ENCODE peak calls at places on chromosomes 2 and 18, in ten cellular contexts. I is fibroblast of lung, D is IMR-90, X is mucosa of descending colon, H is tibial nerve, Z is lower leg skin, O is heart right ventricle, C is GM12864, V is psoas muscle, Q is right atrium auricular region. W is an unnamed sample.

GRCh38 chr2:33134764-33135560 is 188.2 kb downstream of the LTBP1 start:
- DNase-seq in I (no peak), D (no peak), X (no peak), H (no peak), Z (no peak), O (no peak), C (no peak), V (no peak), Q (no peak), W (peak; percentile 70)

GRCh38 chr2:217988840-217989204 is 14.0 kb downstream of the TNS1 start:
- DNase-seq in I (no peak), D (no peak), X (no peak), H (no peak), Z (no peak), O (no peak), C (no peak), V (no peak), Q (no peak), W (no peak)

GRCh38 chr18:58046087-58046793 is 2.2 kb downstream of the NEDD4L start:
- DNase-seq in I (no peak), D (no peak), X (no peak), H (no peak), Z (no peak), O (no peak), C (no peak), V (no peak), Q (no peak), W (no peak)

GRCh38 chr2:204205082-204205481 is 268.5 kb downstream of the ICOS start:
- DNase-seq in I (no peak), D (no peak), X (no peak), H (no peak), Z (no peak), O (no peak), C (no peak), V (no peak), Q (no peak), W (no peak)

GRCh38 chr2:136305517-136306192 is 187.7 kb upstream of the CXCR4 start:
- DNase-seq in I (no peak), D (no peak), X (no peak), H (no peak), Z (no peak), O (no peak), C (peak; percentile 60), V (no peak), Q (no peak), W (no peak)

GRCh38 chr2:47528874-47529273 is 125.9 kb downstream of the MSH2 start:
- DNase-seq in I (no peak), D (peak; percentile 36), X (no peak), H (no peak), Z (no peak), O (no peak), C (no peak), V (no peak), Q (no peak), W (peak; percentile 38)

GRCh38 chr2:238421695-238422035 is 5.1 kb upstream of the ASB1 start:
- DNase-seq in I (no peak), D (no peak), X (no peak), H (no peak), Z (no peak), O (no peak), C (no peak), V (no peak), Q (no peak), W (no peak)

GRCh38 chr18:25494888-25495287 is 142.9 kb upstream of the ZNF521 start:
- DNase-seq in I (no peak), D (no peak), X (no peak), H (no peak), Z (no peak), O (no peak), C (no peak), V (no peak), Q (no peak), W (no peak)

GRCh38 chr2:9462872-9463697 is 11.3 kb upstream of the IAH1 start:
- DNase-seq in I (no peak), D (peak; percentile 32), X (no peak), H (no peak), Z (no peak), O (no peak), C (no peak), V (no peak), Q (no peak), W (no peak)

GRCh38 chr2:120740765-120741513 is 5.3 kb downstream of the GLI2 start:
- DNase-seq in I (peak; percentile 42), D (peak; percentile 41), X (no peak), H (no peak), Z (no peak), O (no peak), C (no peak), V (no peak), Q (peak; percentile 59), W (peak; percentile 52)

GRCh38 chr2:19331452-19331851 is 27.0 kb downstream of the OSR1 start:
- DNase-seq in I (no peak), D (no peak), X (no peak), H (no peak), Z (no peak), O (no peak), C (no peak), V (no peak), Q (no peak), W (no peak)
- TF ChIP-seq CTCF in I (no peak), D (no peak), X (no peak), H (no peak), Z (no peak), O (no peak), C (no peak), V (no peak), Q (no peak), W (no peak)

DNA sequence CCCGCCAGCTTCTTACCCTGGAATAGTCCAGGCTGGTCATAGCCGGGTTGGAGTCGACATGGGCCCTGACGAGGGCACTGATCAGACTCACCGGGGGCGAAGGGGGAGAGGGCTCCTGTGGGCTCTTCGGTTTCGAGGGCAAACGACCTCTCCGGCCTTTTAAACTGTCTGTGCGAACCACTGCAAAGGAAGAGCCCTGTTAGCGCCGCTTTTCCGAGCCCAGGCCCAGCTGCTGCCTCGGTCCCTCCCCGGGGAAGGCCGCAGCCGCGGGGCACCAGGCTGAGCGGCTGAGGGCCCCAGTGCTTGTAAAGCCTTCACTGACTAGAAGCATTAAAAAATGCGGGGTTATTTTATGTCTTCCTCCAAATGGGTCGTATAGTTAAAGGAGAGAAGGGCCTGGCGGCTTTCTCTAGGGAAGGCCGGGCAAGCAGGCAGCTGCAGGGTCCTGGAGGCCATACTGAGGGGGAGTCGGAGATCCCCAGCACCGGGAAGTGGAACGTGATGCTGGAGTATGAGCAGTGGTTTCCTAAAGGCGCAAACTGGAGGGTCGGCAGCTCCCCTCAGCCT is 4.6 kb downstream of the NR4A2 start:
- DNase-seq in I (no peak), D (no peak), X (no peak), H (no peak), Z (no peak), O (no peak), C (no peak), V (no peak), Q (no peak), W (no peak)
- H3K4me3 ChIP-seq in I (no peak overlapping the region), D (no peak overlapping the region), X (no peak overlapping the region), H (no peak overlapping the region), Z (no peak overlapping the region), O (no peak overlapping the region), C (no peak overlapping the region), V (no peak overlapping the region), Q (no peak overlapping the region), W (no peak overlapping the region)

DNA sequence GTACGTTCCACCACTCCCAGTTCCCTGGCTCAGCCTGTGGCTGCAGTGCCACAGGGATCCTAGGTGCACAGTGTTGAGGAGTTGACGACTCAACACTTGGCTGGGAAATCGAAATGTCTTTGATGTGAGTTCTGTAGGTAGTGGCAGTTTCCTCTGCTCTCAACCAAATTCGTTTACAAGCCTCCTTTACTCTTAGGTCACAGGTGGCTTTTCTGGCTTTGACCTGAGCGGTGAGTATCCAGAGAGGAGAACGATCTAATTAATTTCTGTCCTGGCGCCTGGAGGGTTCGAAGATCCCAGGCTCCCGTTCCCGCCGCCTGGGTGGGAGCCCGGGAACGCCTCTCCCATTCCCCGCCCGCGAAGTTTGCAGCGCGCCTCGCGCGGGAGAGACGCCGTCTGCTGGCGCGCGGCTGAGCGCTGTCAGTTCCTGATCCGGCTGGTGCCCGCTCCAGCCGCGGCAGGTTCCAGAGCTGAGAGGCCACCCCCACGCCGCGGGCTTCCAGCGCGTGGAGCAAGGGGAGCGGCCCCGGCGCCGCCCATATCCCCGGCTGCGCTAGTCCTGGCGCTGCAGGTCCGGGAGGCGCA is at the start of gene LAMA3:
- DNase-seq in I (no peak), D (peak; percentile 11), X (peak; percentile 78), H (peak; percentile 31), Z (peak; percentile 54), O (peak; percentile 45), C (no peak), V (peak; percentile 56), Q (no peak), W (peak; percentile 18)
- TF ChIP-seq CTCF in I (peak; percentile 10), D (no peak), X (no peak), H (no peak), Z (no peak), O (peak; percentile 43), C (no peak), V (no peak), Q (no peak), W (no peak)

GRCh38 chr18:63969965-63970802 is at the start of gene SERPINB8:
- DNase-seq in I (peak; percentile 93), D (peak; percentile 94), X (peak; percentile 95), H (peak; percentile 86), Z (peak; percentile 94), O (peak; percentile 94), C (peak; percentile 65), V (peak; percentile 91), Q (peak; percentile 94), W (peak; percentile 96)
- H3K4me3 ChIP-seq in I (peak within 1 kb of the TSS; percentile 82), D (peak within 1 kb of the TSS; percentile 61), X (peak within 1 kb of the TSS; percentile 48), H (peak within 1 kb of the TSS; percentile 80), Z (peak within 1 kb of the TSS; percentile 74), O (peak within 1 kb of the TSS; percentile 87), C (peak within 1 kb of the TSS; percentile 79), V (peak within 1 kb of the TSS; percentile 90), Q (peak within 1 kb of the TSS; percentile 79), W (peak within 1 kb of the TSS; percentile 84)

GRCh38 chr2:231795525-231796327 is 9.5 kb downstream of the COPS7B start:
- DNase-seq in I (peak; percentile 69), D (peak; percentile 75), X (peak; percentile 46), H (no peak), Z (no peak), O (no peak), C (no peak), V (no peak), Q (no peak), W (peak; percentile 79)
- TF ChIP-seq CTCF in I (peak; percentile 20), D (peak; percentile 39), X (peak; percentile 25), H (no peak), Z (no peak), O (no peak), C (peak; percentile 9), V (no peak), Q (no peak), W (peak; percentile 46)

DNA sequence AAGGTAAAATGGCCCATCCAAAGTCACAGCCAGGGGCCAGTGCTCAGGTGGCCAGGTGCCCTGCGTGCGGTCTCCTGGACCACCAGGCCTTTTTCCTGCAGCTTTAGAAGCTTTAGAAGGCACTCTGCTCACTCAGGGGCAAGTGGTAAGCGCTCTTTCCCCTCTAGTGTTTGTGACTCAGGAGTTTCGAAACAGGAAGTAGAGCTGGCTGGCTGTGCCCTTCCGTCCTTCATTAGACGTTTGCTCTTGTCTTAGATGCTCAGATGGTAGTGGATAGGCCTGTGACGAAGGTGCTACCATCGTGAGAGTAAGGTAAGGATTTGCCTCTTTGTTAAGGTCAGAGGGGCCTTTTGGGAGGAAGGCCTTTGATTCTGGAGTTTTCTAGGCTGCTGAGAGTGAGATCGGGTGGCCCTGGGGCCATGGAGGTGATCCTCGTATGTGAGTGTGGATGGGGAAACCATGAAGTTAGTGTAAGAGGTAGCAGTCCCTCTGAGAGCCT is at the start of gene CASP8:
- DNase-seq in I (peak; percentile 69), D (peak; percentile 53), X (peak; percentile 35), H (no peak), Z (peak; percentile 45), O (no peak), C (peak; percentile 30), V (no peak), Q (no peak), W (peak; percentile 69)
- H3K4me3 ChIP-seq in I (peak within 1 kb of the TSS; percentile 89), D (no peak within 1 kb of the TSS), X (no peak within 1 kb of the TSS), H (no peak within 1 kb of the TSS), Z (no peak within 1 kb of the TSS), O (peak within 1 kb of the TSS; percentile 69), C (peak within 1 kb of the TSS; percentile 44), V (peak within 1 kb of the TSS; percentile 69), Q (no peak within 1 kb of the TSS), W (peak within 1 kb of the TSS; percentile 3)